ENCODE peak calls at places on chromosomes 1 and 21, in ten cellular contexts. T is cardiac fibroblast; Y is type B pancreatic cell; U is substantia nigra; X is stimulated activated CD8-positive, alpha-beta memory T cell treated with anti-CD3 and anti-CD28 coated beads, Interleukin-4, amount 100 ng/mL, for 1 hour; C is NCI-H2029; A is fibroblast of mammary gland; M is left ventricle myocardium superior; V is mesendoderm; L is NCI-H345. J is an unnamed sample.

GRCh38 chr1:107990606-107991005 is 25.6 kb upstream of the VAV3 start:
- DNase-seq in T (no peak), Y (no peak), U (no peak), X (no peak), C (no peak), A (peak), M (no peak), V (no peak), L (no peak), J (no peak)

GRCh38 chr1:223887724-223888428 is 42.1 kb upstream of the TP53BP2 start:
- DNase-seq in T (peak), Y (no peak), U (no peak), X (no peak), C (peak), A (peak), M (no peak), V (no peak), L (peak), J (peak)

GRCh38 chr1:210233495-210234253 is 1.1 kb downstream of the SERTAD4 start:
- DNase-seq in T (peak), Y (no peak), U (peak), X (no peak), C (peak), A (peak), M (peak), V (peak), L (peak), J (peak)

GRCh38 chr21:15005391-15005790 is 59.4 kb downstream of the NRIP1 start:
- DNase-seq in T (peak), Y (no peak), U (no peak), X (no peak), C (no peak), A (no peak), M (peak), V (peak), L (no peak), J (no peak)

GRCh38 chr21:26776320-26777021 is 68.7 kb downstream of the ADAMTS1 start:
- DNase-seq in T (peak), Y (no peak), U (no peak), X (no peak), C (no peak), A (peak), M (no peak), V (no peak), L (no peak), J (no peak)

GRCh38 chr1:182720465-182720864 is 36.1 kb upstream of the RGS8 start:
- DNase-seq in T (peak), Y (no peak), U (no peak), X (no peak), C (no peak), A (peak), M (no peak), V (peak), L (no peak), J (no peak)

GRCh38 chr1:85413169-85413568 is 51.8 kb downstream of the DDAH1 start:
- DNase-seq in T (no peak), Y (no peak), U (no peak), X (no peak), C (no peak), A (peak), M (no peak), V (no peak), L (no peak), J (no peak)

GRCh38 chr1:167200749-167201148 is 19.9 kb upstream of the POU2F1 start:
- DNase-seq in T (no peak), Y (no peak), U (no peak), X (no peak), C (no peak), A (no peak), M (no peak), V (no peak), L (no peak), J (no peak)

GRCh38 chr1:56634981-56635380 is 10.1 kb upstream of the PRKAA2 start:
- DNase-seq in T (no peak), Y (no peak), U (no peak), X (no peak), C (no peak), A (no peak), M (no peak), V (no peak), L (no peak), J (no peak)

GRCh38 chr1:181440510-181440909 is 42.8 kb upstream of the CACNA1E start:
- DNase-seq in T (no peak), Y (no peak), U (no peak), X (no peak), C (no peak), A (no peak), M (no peak), V (no peak), L (no peak), J (peak)

GRCh38 chr1:21338568-21339401 is 48.5 kb upstream of the ECE1 start:
- DNase-seq in T (peak), Y (no peak), U (no peak), X (no peak), C (peak), A (peak), M (peak), V (peak), L (peak), J (peak)

GRCh38 chr1:66446261-66447001 is 87.5 kb upstream of the SGIP1 start:
- DNase-seq in T (peak), Y (no peak), U (peak), X (no peak), C (peak), A (peak), M (no peak), V (peak), L (peak), J (no peak)

GRCh38 chr1:5594056-5594956 is 397.9 kb downstream of the NPHP4 start:
- DNase-seq in T (no peak), Y (peak), U (no peak), X (no peak), C (no peak), A (no peak), M (no peak), V (no peak), L (no peak), J (peak)

GRCh38 chr1:22689505-22689904 is 21.1 kb upstream of the EPHB2 start:
- DNase-seq in T (peak), Y (no peak), U (no peak), X (no peak), C (peak), A (peak), M (no peak), V (peak), L (peak), J (no peak)

GRCh38 chr1:15083578-15083977 is 70.0 kb upstream of the TMEM51 start:
- DNase-seq in T (no peak), Y (no peak), U (no peak), X (no peak), C (no peak), A (peak), M (no peak), V (no peak), L (no peak), J (no peak)

GRCh38 chr1:63981408-63981773 is 207.6 kb downstream of the ROR1 start:
- DNase-seq in T (no peak), Y (no peak), U (no peak), X (no peak), C (no peak), A (no peak), M (no peak), V (no peak), L (no peak), J (no peak)

GRCh38 chr1:52585474-52585873 is 16.7 kb upstream of the GPX7 start:
- DNase-seq in T (no peak), Y (no peak), U (no peak), X (no peak), C (no peak), A (no peak), M (no peak), V (no peak), L (no peak), J (no peak)

GRCh38 chr1:220692436-220693228 is 2.5 kb downstream of the C1orf115 start:
- DNase-seq in T (no peak), Y (no peak), U (no peak), X (no peak), C (no peak), A (peak), M (no peak), V (no peak), L (no peak), J (no peak)

GRCh38 chr21:45618287-45618686 is 25.2 kb upstream of the PCBP3 start:
- DNase-seq in T (peak), Y (no peak), U (no peak), X (no peak), C (no peak), A (peak), M (no peak), V (no peak), L (peak), J (no peak)

GRCh38 chr1:204563324-204563723 is 47.1 kb downstream of the MDM4 start:
- DNase-seq in T (no peak), Y (no peak), U (no peak), X (no peak), C (no peak), A (no peak), M (no peak), V (no peak), L (no peak), J (no peak)

GRCh38 chr21:34595457-34595856 is 19.5 kb downstream of the RCAN1 start:
- DNase-seq in T (no peak), Y (no peak), U (peak), X (no peak), C (no peak), A (no peak), M (no peak), V (no peak), L (peak), J (no peak)